ENCODE peak calls at places on chromosomes 3 and 15, in four cellular contexts. One of them, this sample, is unnamed.

GRCh38 chr3:158108596-158108995 is 1.3 kb upstream of the RSRC1 start:
- DNase-seq in fibroblast of lung: no peak
- DNase-seq in tibial artery: no peak
- DNase-seq in cardiac muscle cell: no peak
- DNase-seq in this sample: no peak

GRCh38 chr3:52155912-52156311 is 1.7 kb upstream of the POC1A start:
- DNase-seq in cardiac muscle cell: no peak
- DNase-seq in fibroblast of lung: no peak
- DNase-seq in tibial artery: no peak
- DNase-seq in this sample: no peak

GRCh38 chr15:82894971-82895520 is 57.5 kb downstream of the HOMER2 start:
- DNase-seq in cardiac muscle cell: no peak
- DNase-seq in tibial artery: no peak
- DNase-seq in fibroblast of lung: no peak
- DNase-seq in this sample: no peak

GRCh38 chr3:153291052-153291689 is 129.1 kb downstream of the RAP2B start:
- DNase-seq in tibial artery: no peak
- DNase-seq in fibroblast of lung: peak
- DNase-seq in cardiac muscle cell: peak
- DNase-seq in this sample: peak

GRCh38 chr15:47293763-47294162 is 423.5 kb upstream of the SEMA6D start:
- DNase-seq in cardiac muscle cell: peak
- DNase-seq in tibial artery: peak
- DNase-seq in fibroblast of lung: peak
- DNase-seq in this sample: no peak

GRCh38 chr3:122101646-122102045 is 46.5 kb downstream of the CD86 start:
- DNase-seq in tibial artery: no peak
- DNase-seq in cardiac muscle cell: peak
- DNase-seq in fibroblast of lung: peak
- DNase-seq in this sample: peak

GRCh38 chr3:170862618-170863374 is 7.2 kb downstream of the RPL22L1 start:
- DNase-seq in cardiac muscle cell: peak
- DNase-seq in fibroblast of lung: peak
- DNase-seq in tibial artery: no peak
- DNase-seq in this sample: no peak

GRCh38 chr3:108099679-108100428 is 9.0 kb upstream of the CD47 start:
- DNase-seq in fibroblast of lung: no peak
- DNase-seq in cardiac muscle cell: no peak
- DNase-seq in tibial artery: no peak
- DNase-seq in this sample: peak

GRCh38 chr3:41630708-41631107 is 331.2 kb downstream of the ULK4 start:
- DNase-seq in cardiac muscle cell: no peak
- DNase-seq in tibial artery: no peak
- DNase-seq in fibroblast of lung: no peak
- DNase-seq in this sample: no peak
- TF ChIP-seq CTCF in cardiac muscle cell: no peak
- TF ChIP-seq CTCF in tibial artery: no peak
- TF ChIP-seq CTCF in fibroblast of lung: no peak
- TF ChIP-seq CTCF in this sample: no peak

DNA sequence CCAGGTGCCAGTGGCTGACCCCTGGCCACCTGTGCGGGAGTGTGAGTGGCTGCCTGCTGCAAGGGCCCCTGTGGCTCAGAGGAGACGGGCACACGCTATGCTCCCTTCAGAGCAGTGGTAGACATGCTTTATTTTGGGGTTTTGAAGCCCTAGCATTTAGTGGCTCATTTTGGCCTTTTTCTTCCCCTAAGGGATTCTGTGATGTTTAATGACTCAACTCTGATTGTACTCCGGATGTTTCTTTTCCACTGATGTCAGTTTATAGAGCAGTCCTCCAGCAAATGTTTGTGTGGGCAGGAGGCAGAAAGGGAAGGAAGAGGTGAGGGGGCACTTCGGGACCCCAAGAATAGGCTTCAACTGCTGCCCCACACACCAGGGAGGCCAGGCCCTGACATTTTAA is 288.9 kb upstream of the C2CD4B start:
- DNase-seq in cardiac muscle cell: peak
- DNase-seq in tibial artery: no peak
- DNase-seq in fibroblast of lung: peak
- DNase-seq in this sample: no peak
- H3K4me3 ChIP-seq in cardiac muscle cell: no peak
- H3K4me3 ChIP-seq in tibial artery: no peak
- H3K4me3 ChIP-seq in fibroblast of lung: no peak
- H3K4me3 ChIP-seq in this sample: no peak

GRCh38 chr3:47421741-47422649 is 41.2 kb downstream of the PTPN23 start:
- DNase-seq in cardiac muscle cell: peak
- DNase-seq in tibial artery: no peak
- DNase-seq in fibroblast of lung: peak
- DNase-seq in this sample: no peak
- TF ChIP-seq CTCF in cardiac muscle cell: peak
- TF ChIP-seq CTCF in tibial artery: no peak
- TF ChIP-seq CTCF in fibroblast of lung: peak
- TF ChIP-seq CTCF in this sample: peak

GRCh38 chr15:36050899-36051298 is 504.9 kb upstream of the DPH6 start:
- DNase-seq in cardiac muscle cell: no peak
- DNase-seq in tibial artery: no peak
- DNase-seq in fibroblast of lung: no peak
- DNase-seq in this sample: no peak
- H3K4me3 ChIP-seq in cardiac muscle cell: no peak
- H3K4me3 ChIP-seq in tibial artery: no peak
- H3K4me3 ChIP-seq in fibroblast of lung: no peak
- H3K4me3 ChIP-seq in this sample: no peak

GRCh38 chr15:88911766-88912118 is 1.4 kb downstream of the MFGE8 start:
- DNase-seq in fibroblast of lung: no peak
- DNase-seq in cardiac muscle cell: no peak
- DNase-seq in tibial artery: peak
- DNase-seq in this sample: no peak
- TF ChIP-seq CTCF in fibroblast of lung: no peak
- TF ChIP-seq CTCF in cardiac muscle cell: no peak
- TF ChIP-seq CTCF in tibial artery: no peak
- TF ChIP-seq CTCF in this sample: no peak

DNA sequence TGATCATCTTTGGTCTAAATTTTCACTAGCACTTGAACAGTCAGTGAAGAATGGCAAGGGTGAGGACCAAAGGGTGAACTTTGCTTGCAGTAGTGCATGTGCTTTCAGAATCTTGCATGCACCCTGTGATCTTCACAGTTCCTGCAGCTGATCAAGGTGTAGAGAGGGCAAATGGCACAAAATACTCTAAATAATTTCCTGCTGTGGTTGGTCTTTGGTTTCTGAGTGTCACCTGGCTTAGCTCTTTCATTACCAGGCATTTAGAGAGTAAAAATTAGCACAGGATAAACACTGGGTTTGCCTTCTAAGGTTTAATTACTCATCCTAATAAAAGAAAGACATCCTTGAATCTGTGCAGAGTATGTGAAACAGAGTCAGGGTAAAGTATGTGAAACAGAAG is 11.4 kb downstream of the TIPARP start:
- DNase-seq in fibroblast of lung: no peak
- DNase-seq in tibial artery: no peak
- DNase-seq in cardiac muscle cell: no peak
- DNase-seq in this sample: peak
- H3K4me3 ChIP-seq in fibroblast of lung: no peak
- H3K4me3 ChIP-seq in tibial artery: no peak
- H3K4me3 ChIP-seq in cardiac muscle cell: peak
- H3K4me3 ChIP-seq in this sample: no peak

DNA sequence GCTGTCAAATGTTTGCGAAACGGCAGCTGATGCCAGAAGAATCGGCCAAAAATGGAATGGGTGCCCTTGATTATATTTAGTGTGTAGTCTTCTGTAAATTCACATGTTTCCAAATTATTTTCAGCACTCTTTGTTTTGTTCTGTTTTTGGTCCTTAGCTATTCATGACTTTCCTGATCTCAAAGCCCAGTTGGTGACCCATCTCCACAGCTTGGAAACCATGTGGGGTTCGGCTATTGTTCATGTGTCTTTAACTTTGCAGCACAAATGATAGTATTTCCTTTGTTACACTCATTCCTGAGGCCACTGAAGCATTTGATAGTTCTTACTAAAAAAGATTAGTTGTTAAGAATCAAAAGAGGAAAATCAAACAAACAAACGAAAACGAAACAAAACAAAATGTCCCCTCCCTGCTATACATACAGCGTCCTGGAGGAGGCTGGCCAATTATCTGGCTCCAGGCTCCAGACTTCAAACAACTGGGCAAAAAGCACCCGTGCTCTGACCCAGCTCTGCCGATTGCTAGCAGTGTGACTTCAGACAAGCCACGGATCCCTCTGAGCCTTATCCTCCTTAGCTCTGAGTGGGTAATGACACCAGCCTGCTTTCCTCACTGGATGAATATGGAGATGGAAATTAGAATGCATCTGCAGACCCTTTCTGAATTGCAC is 121.0 kb downstream of the CACNA2D3 start:
- DNase-seq in tibial artery: no peak
- DNase-seq in fibroblast of lung: peak
- DNase-seq in cardiac muscle cell: peak
- DNase-seq in this sample: peak
- TF ChIP-seq CTCF in tibial artery: no peak
- TF ChIP-seq CTCF in fibroblast of lung: peak
- TF ChIP-seq CTCF in cardiac muscle cell: no peak
- TF ChIP-seq CTCF in this sample: no peak

DNA sequence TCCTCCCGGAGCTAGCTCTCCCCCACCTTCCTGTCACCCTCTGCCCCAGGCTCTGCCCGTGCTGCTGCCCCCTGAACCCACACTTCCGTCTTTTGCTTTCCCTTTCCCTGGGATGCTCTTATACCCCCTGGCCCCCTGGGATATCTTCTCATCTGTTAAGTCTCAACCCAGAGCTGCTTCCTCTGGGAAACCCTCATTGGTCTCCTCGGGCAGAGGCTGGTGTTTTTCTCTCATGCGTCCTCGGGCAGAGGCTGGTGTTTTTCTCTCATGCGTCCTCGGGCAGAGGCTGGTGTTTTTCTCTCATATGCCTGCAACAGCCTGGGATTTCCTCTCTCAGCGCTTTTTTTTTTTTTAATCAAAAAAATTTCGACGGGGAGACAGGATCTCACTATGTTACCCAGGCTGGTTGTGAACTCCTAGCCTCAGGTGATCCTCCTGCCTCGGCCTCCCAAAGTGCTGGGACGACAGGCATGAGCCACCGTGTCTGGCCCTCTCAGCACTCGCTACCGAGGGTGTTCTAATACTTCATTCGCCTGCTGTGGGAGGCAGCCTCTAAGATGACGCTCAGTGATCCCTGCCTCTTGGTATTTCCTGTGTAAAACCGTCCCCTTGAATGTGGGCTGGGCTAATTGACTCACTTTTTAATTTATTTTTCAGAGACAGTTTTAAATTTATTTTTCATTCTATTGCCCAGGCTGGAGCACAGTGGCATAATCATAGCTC is 62.7 kb upstream of the TFRC start:
- DNase-seq in fibroblast of lung: peak
- DNase-seq in cardiac muscle cell: peak
- DNase-seq in tibial artery: no peak
- DNase-seq in this sample: no peak
- H3K4me3 ChIP-seq in fibroblast of lung: no peak
- H3K4me3 ChIP-seq in cardiac muscle cell: no peak
- H3K4me3 ChIP-seq in tibial artery: no peak
- H3K4me3 ChIP-seq in this sample: no peak

GRCh38 chr3:193592841-193593665 is at the start of gene OPA1:
- DNase-seq in tibial artery: peak
- DNase-seq in fibroblast of lung: peak
- DNase-seq in cardiac muscle cell: peak
- DNase-seq in this sample: peak
- TF ChIP-seq CTCF in tibial artery: no peak
- TF ChIP-seq CTCF in fibroblast of lung: peak
- TF ChIP-seq CTCF in cardiac muscle cell: peak
- TF ChIP-seq CTCF in this sample: no peak

DNA sequence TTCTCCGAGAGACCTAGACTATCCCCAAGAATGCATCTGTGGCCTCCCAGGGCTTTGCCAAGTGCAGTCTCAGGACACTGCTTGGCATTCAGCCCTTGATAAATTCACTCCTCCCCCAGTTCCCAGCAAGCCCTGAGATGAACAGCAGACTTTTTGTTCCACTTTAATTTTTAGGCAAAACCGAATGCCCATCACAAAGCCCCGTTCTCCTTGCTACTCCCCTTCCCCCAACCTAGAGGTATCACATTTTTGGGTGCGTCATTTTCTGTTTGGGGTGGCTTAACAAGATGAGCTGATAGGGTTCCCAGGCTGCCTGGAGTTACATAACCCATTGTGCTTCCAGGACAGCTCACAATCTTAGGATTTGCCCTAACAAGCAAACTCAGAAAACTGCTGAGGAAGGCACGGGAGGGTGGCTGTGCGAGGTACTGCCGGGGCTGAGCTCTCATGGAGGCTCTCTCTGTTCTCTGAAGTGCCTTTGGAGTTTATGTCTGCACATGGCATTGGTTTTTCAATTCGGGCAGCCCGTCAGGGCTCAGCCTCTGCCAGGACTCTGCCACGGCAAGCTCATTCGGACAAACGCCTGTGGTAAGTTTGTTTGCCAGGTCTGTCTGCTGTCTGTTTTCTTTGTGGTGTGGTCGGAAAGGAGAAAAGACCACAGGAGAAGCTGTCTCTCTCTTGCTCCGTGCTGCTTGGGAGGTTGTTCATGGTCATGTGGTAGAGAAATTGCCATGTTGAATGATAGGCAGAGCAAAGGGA is at the start of gene TRAK1:
- DNase-seq in fibroblast of lung: no peak
- DNase-seq in tibial artery: peak
- DNase-seq in cardiac muscle cell: peak
- DNase-seq in this sample: no peak
- H3K4me3 ChIP-seq in fibroblast of lung: no peak
- H3K4me3 ChIP-seq in tibial artery: peak
- H3K4me3 ChIP-seq in cardiac muscle cell: no peak
- H3K4me3 ChIP-seq in this sample: no peak